ENCODE peak calls at places on chromosomes 7 and 10, in eight cellular contexts. S is B cell, Q is PC-9, T is cerebellar nuclear complex, W is endothelial cell, D is glomerular endothelial cell, B is BJ, K is ecto neural progenitor cell. X is an unnamed sample.

GRCh38 chr10:75658915-75659314 is 227.5 kb downstream of the LRMDA start:
- DNase-seq in S (no peak), Q (no peak), T (no peak), W (no peak), D (no peak), B (no peak), K (no peak), X (no peak)

GRCh38 chr10:60289800-60290199 is 99.9 kb downstream of the ANK3 start:
- DNase-seq in S (no peak), Q (no peak), T (no peak), W (no peak), D (no peak), B (no peak), K (no peak), X (no peak)

GRCh38 chr7:82562716-82563404 is 119.3 kb upstream of the CACNA2D1 start:
- DNase-seq in S (no peak), Q (no peak), T (no peak), W (no peak), D (no peak), B (peak; percentile 49), K (no peak), X (no peak)

GRCh38 chr7:110307776-110308175 is 783.2 kb upstream of the LRRN3 start:
- DNase-seq in S (no peak), Q (no peak), T (no peak), W (no peak), D (no peak), B (no peak), K (no peak), X (no peak)

GRCh38 chr7:140641532-140642191 is 1.0 kb upstream of the DENND2A start:
- DNase-seq in S (no peak), Q (no peak), T (no peak), W (no peak), D (no peak), B (no peak), K (no peak), X (no peak)

GRCh38 chr10:83469719-83470336 is 669.5 kb upstream of the GHITM start:
- DNase-seq in S (no peak), Q (no peak), T (no peak), W (no peak), D (no peak), B (peak; percentile 2), K (no peak), X (no peak)

GRCh38 chr10:69861251-69862240 is 59.8 kb downstream of the COL13A1 start:
- DNase-seq in S (no peak), Q (peak; percentile 63), T (no peak), W (no peak), D (peak; percentile 78), B (peak; percentile 39), K (no peak), X (peak; percentile 74)

GRCh38 chr10:46073564-46073963 is 27.5 kb upstream of the MSMB start:
- DNase-seq in S (no peak), Q (no peak), T (no peak), W (no peak), D (no peak), B (no peak), K (no peak), X (no peak)

GRCh38 chr7:3067193-3067592 is 23.5 kb upstream of the CARD11 start:
- DNase-seq in S (peak; percentile 52), Q (no peak), T (no peak), W (no peak), D (no peak), B (no peak), K (no peak), X (no peak)

GRCh38 chr7:27215356-27215755 is 15.5 kb upstream of the HOXA13 start:
- DNase-seq in S (no peak), Q (no peak), T (no peak), W (no peak), D (no peak), B (no peak), K (no peak), X (no peak)